ENCODE peak calls at places on chromosomes 2 and 18, in five cellular contexts. I is activated CD4-positive, CD25-positive, alpha-beta regulatory T cell; C is T-helper 9 cell; L is iPS-NIHi11; B is tibial artery. H is an unnamed sample.

GRCh38 chr2:153770359-153770991 is 101.2 kb upstream of the GALNT13 start:
- DNase-seq in I (no peak), C (no peak), L (peak), B (no peak), H (no peak)

GRCh38 chr2:15747698-15748471 is 156.2 kb downstream of the DDX1 start:
- DNase-seq in I (no peak), C (no peak), L (peak), B (no peak), H (no peak)

GRCh38 chr2:9228088-9228751 is 21.6 kb downstream of the ASAP2 start:
- DNase-seq in I (no peak), C (no peak), L (no peak), B (no peak), H (no peak)

GRCh38 chr2:177169810-177170514 is 42.6 kb upstream of the HNRNPA3 start:
- DNase-seq in I (no peak), C (no peak), L (no peak), B (no peak), H (no peak)

GRCh38 chr2:82307510-82307909 is 2003.0 kb upstream of the LRRTM1 start:
- DNase-seq in I (no peak), C (no peak), L (no peak), B (no peak), H (no peak)

GRCh38 chr2:163207706-163208370 is 369.3 kb upstream of the KCNH7 start:
- DNase-seq in I (no peak), C (no peak), L (no peak), B (no peak), H (no peak)

GRCh38 chr2:208407667-208408066 is 1.1 kb downstream of the PTH2R start:
- DNase-seq in I (no peak), C (no peak), L (peak), B (no peak), H (no peak)

GRCh38 chr2:216696751-216697560 is 1.6 kb upstream of the IGFBP5 start:
- DNase-seq in I (no peak), C (no peak), L (no peak), B (no peak), H (no peak)

GRCh38 chr2:129253461-129253812 is 726.0 kb upstream of the RAB6C start:
- DNase-seq in I (no peak), C (no peak), L (peak), B (no peak), H (no peak)

GRCh38 chr2:187075106-187076070 is 226.4 kb upstream of the ZSWIM2 start:
- DNase-seq in I (no peak), C (no peak), L (no peak), B (no peak), H (no peak)

GRCh38 chr2:202034249-202035088 is 814 bp downstream of the FZD7 start:
- DNase-seq in I (no peak), C (peak), L (no peak), B (peak), H (no peak)

GRCh38 chr2:54639609-54640008 is 83.9 kb upstream of the EML6 start:
- DNase-seq in I (no peak), C (no peak), L (no peak), B (no peak), H (no peak)

GRCh38 chr2:44807344-44808025 is 134.0 kb upstream of the SIX3 start:
- DNase-seq in I (no peak), C (no peak), L (no peak), B (no peak), H (no peak)

GRCh38 chr2:127634066-127634617 is 11.8 kb upstream of the GPR17 start:
- DNase-seq in I (no peak), C (no peak), L (no peak), B (no peak), H (no peak)

GRCh38 chr2:104250635-104251034 is 603.3 kb upstream of the POU3F3 start:
- DNase-seq in I (no peak), C (no peak), L (no peak), B (no peak), H (no peak)

GRCh38 chr2:226643550-226644275 is 155.9 kb downstream of the IRS1 start:
- DNase-seq in I (no peak), C (no peak), L (no peak), B (no peak), H (no peak)

GRCh38 chr18:35005963-35006577 is 35.1 kb upstream of the MAPRE2 start:
- DNase-seq in I (no peak), C (no peak), L (peak), B (no peak), H (peak)

GRCh38 chr18:61703508-61703907 is 189.3 kb downstream of the RNF152 start:
- DNase-seq in I (no peak), C (no peak), L (no peak), B (no peak), H (no peak)

GRCh38 chr2:236629961-236630872 is 60.6 kb downstream of the ACKR3 start:
- DNase-seq in I (no peak), C (no peak), L (no peak), B (peak), H (no peak)

GRCh38 chr2:86622409-86622877 is 1.2 kb downstream of the RNF103 start:
- DNase-seq in I (no peak), C (peak), L (peak), B (peak), H (peak)

GRCh38 chr2:28009732-28010131 is 119.2 kb downstream of the BABAM2 start:
- DNase-seq in I (no peak), C (no peak), L (no peak), B (no peak), H (no peak)

GRCh38 chr18:72342933-72343332 is 201.2 kb downstream of the CBLN2 start:
- DNase-seq in I (no peak), C (no peak), L (no peak), B (no peak), H (no peak)

GRCh38 chr2:54497738-54498680 is 41.9 kb downstream of the SPTBN1 start:
- DNase-seq in I (no peak), C (no peak), L (peak), B (no peak), H (no peak)

GRCh38 chr2:128441341-128442052 is 122.8 kb upstream of the HS6ST1 start:
- DNase-seq in I (no peak), C (no peak), L (no peak), B (peak), H (no peak)

GRCh38 chr2:134866498-134867099 is 28.2 kb downstream of the ACMSD start:
- DNase-seq in I (no peak), C (no peak), L (no peak), B (no peak), H (no peak)

GRCh38 chr2:13682878-13683277 is 949.6 kb upstream of the LRATD1 start:
- DNase-seq in I (no peak), C (no peak), L (no peak), B (no peak), H (no peak)

GRCh38 chr18:15005313-15006130 is 257.6 kb downstream of the ANKRD30B start:
- DNase-seq in I (no peak), C (no peak), L (no peak), B (no peak), H (no peak)

GRCh38 chr18:48292229-48292628 is 117.0 kb downstream of the ZBTB7C start:
- DNase-seq in I (no peak), C (no peak), L (no peak), B (no peak), H (no peak)

GRCh38 chr18:51427012-51427411 is 229.5 kb upstream of the MEX3C start:
- DNase-seq in I (no peak), C (no peak), L (no peak), B (no peak), H (no peak)

GRCh38 chr2:80302001-80302464 is 2.5 kb downstream of the LRRTM1 start:
- DNase-seq in I (no peak), C (no peak), L (peak), B (no peak), H (no peak)

GRCh38 chr18:47480166-47480565 is 228.7 kb upstream of the SKOR2 start:
- DNase-seq in I (no peak), C (no peak), L (no peak), B (no peak), H (no peak)

GRCh38 chr2:197871780-197872456 is 67.5 kb downstream of the PLCL1 start:
- DNase-seq in I (no peak), C (no peak), L (no peak), B (no peak), H (no peak)

GRCh38 chr18:49645836-49646235 is 84.0 kb downstream of the LIPG start:
- DNase-seq in I (no peak), C (no peak), L (peak), B (peak), H (no peak)

GRCh38 chr2:46257476-46257875 is 39.7 kb upstream of the EPAS1 start:
- DNase-seq in I (no peak), C (no peak), L (no peak), B (no peak), H (no peak)

GRCh38 chr2:120984046-120984445 is 248.4 kb downstream of the GLI2 start:
- DNase-seq in I (no peak), C (no peak), L (no peak), B (no peak), H (no peak)

GRCh38 chr2:71714601-71715240 is 261.4 kb downstream of the DYSF start:
- DNase-seq in I (no peak), C (no peak), L (no peak), B (peak), H (no peak)

GRCh38 chr18:46220116-46220515 is 115.9 kb downstream of the HAUS1 start:
- DNase-seq in I (no peak), C (no peak), L (no peak), B (no peak), H (no peak)

GRCh38 chr2:172988728-172989127 is 86.9 kb upstream of the MAP3K20 start:
- DNase-seq in I (no peak), C (no peak), L (no peak), B (no peak), H (no peak)

GRCh38 chr18:80126797-80127196 is 17.7 kb downstream of the ADNP2 start:
- DNase-seq in I (no peak), C (no peak), L (no peak), B (no peak), H (no peak)

H was measured in tibial nerve.